ENCODE peak calls at places on chromosome 3, in eight cellular contexts. One of them, this sample, is unnamed.

GRCh38 chr3:136110481-136110880 is 85.7 kb downstream of the MSL2 start:
- DNase-seq in NCI-H2081: no peak
- DNase-seq in T47D: no peak
- DNase-seq in stomach: no peak
- DNase-seq in effector CD4-positive, alpha-beta T cell: no peak
- DNase-seq in iris pigment epithelial cell: no peak
- DNase-seq in C1 segment of cervical spinal cord: no peak
- DNase-seq in HFF-Myc: no peak
- DNase-seq in this sample: no peak

GRCh38 chr3:169980055-169980454 is 13.4 kb downstream of the SEC62 start:
- DNase-seq in NCI-H2081: no peak
- DNase-seq in T47D: no peak
- DNase-seq in stomach: no peak
- DNase-seq in effector CD4-positive, alpha-beta T cell: no peak
- DNase-seq in iris pigment epithelial cell: peak
- DNase-seq in C1 segment of cervical spinal cord: no peak
- DNase-seq in HFF-Myc: no peak
- DNase-seq in this sample: no peak

GRCh38 chr3:72769758-72770540 is 78.3 kb downstream of the SHQ1 start:
- DNase-seq in NCI-H2081: no peak
- DNase-seq in T47D: no peak
- DNase-seq in stomach: no peak
- DNase-seq in effector CD4-positive, alpha-beta T cell: no peak
- DNase-seq in iris pigment epithelial cell: no peak
- DNase-seq in C1 segment of cervical spinal cord: no peak
- DNase-seq in HFF-Myc: no peak
- DNase-seq in this sample: no peak

GRCh38 chr3:109018828-109019227 is 65.1 kb upstream of the GUCA1C start:
- DNase-seq in NCI-H2081: no peak
- DNase-seq in T47D: peak
- DNase-seq in stomach: no peak
- DNase-seq in effector CD4-positive, alpha-beta T cell: no peak
- DNase-seq in iris pigment epithelial cell: no peak
- DNase-seq in C1 segment of cervical spinal cord: no peak
- DNase-seq in HFF-Myc: no peak
- DNase-seq in this sample: no peak

GRCh38 chr3:134937256-134938023 is 142.4 kb downstream of the EPHB1 start:
- DNase-seq in NCI-H2081: peak
- DNase-seq in T47D: no peak
- DNase-seq in stomach: no peak
- DNase-seq in effector CD4-positive, alpha-beta T cell: no peak
- DNase-seq in iris pigment epithelial cell: no peak
- DNase-seq in C1 segment of cervical spinal cord: no peak
- DNase-seq in HFF-Myc: no peak
- DNase-seq in this sample: no peak

GRCh38 chr3:184716652-184717607 is 5.1 kb upstream of the MAGEF1 start:
- DNase-seq in NCI-H2081: no peak
- DNase-seq in T47D: no peak
- DNase-seq in stomach: no peak
- DNase-seq in effector CD4-positive, alpha-beta T cell: no peak
- DNase-seq in iris pigment epithelial cell: peak
- DNase-seq in C1 segment of cervical spinal cord: peak
- DNase-seq in HFF-Myc: no peak
- DNase-seq in this sample: peak

GRCh38 chr3:63814300-63814699 is 4.8 kb upstream of the C3orf49 start:
- DNase-seq in NCI-H2081: no peak
- DNase-seq in T47D: no peak
- DNase-seq in stomach: no peak
- DNase-seq in effector CD4-positive, alpha-beta T cell: no peak
- DNase-seq in iris pigment epithelial cell: peak
- DNase-seq in C1 segment of cervical spinal cord: no peak
- DNase-seq in HFF-Myc: no peak
- DNase-seq in this sample: no peak

GRCh38 chr3:8579101-8579500 is 65.5 kb downstream of the SSUH2 start:
- DNase-seq in NCI-H2081: no peak
- DNase-seq in T47D: no peak
- DNase-seq in stomach: no peak
- DNase-seq in effector CD4-positive, alpha-beta T cell: no peak
- DNase-seq in iris pigment epithelial cell: peak
- DNase-seq in C1 segment of cervical spinal cord: no peak
- DNase-seq in HFF-Myc: no peak
- DNase-seq in this sample: no peak